ENCODE peak calls at places on chromosomes 16 and 17, in four cellular contexts. W is CD8-positive, alpha-beta memory T cell; S is hippocampal formation; Z is cardiac muscle cell. J is an unnamed sample.

GRCh38 chr17:60135951-60136666 is 13.7 kb upstream of the CA4 start:
- DNase-seq in W (no peak), S (no peak), Z (no peak), J (no peak)

GRCh38 chr16:86082400-86083030 is 183.6 kb downstream of the IRF8 start:
- DNase-seq in W (no peak), S (no peak), Z (no peak), J (no peak)

GRCh38 chr16:75011634-75012307 is 12.9 kb downstream of the ZNRF1 start:
- DNase-seq in W (no peak), S (no peak), Z (no peak), J (peak)

GRCh38 chr17:82638183-82638773 is 10.0 kb downstream of the WDR45B start:
- DNase-seq in W (no peak), S (no peak), Z (no peak), J (no peak)

GRCh38 chr17:28948342-28948741 is 3.0 kb downstream of the PHF12 start:
- DNase-seq in W (no peak), S (no peak), Z (no peak), J (no peak)

GRCh38 chr17:44167181-44167861 is 3.2 kb upstream of the ASB16 start:
- DNase-seq in W (no peak), S (no peak), Z (no peak), J (no peak)

GRCh38 chr17:9072626-9073339 is 51.5 kb downstream of the NTN1 start:
- DNase-seq in W (peak), S (no peak), Z (no peak), J (no peak)

GRCh38 chr17:50865060-50865867 is 890 bp downstream of the TOB1 start:
- DNase-seq in W (peak), S (peak), Z (peak), J (no peak)

GRCh38 chr17:6374761-6375312 is 60.1 kb downstream of the AIPL1 start:
- DNase-seq in W (no peak), S (no peak), Z (peak), J (no peak)

GRCh38 chr17:61495161-61495857 is 43.1 kb downstream of the TBX4 start:
- DNase-seq in W (no peak), S (no peak), Z (no peak), J (no peak)

GRCh38 chr17:79627184-79627765 is 16.4 kb upstream of the RBFOX3 start:
- DNase-seq in W (peak), S (no peak), Z (no peak), J (no peak)

GRCh38 chr16:8271344-8271743 is 319.0 kb downstream of the TMEM114 start:
- DNase-seq in W (no peak), S (no peak), Z (no peak), J (no peak)

GRCh38 chr17:1627219-1627986 is 1.2 kb downstream of the SLC43A2 start:
- DNase-seq in W (no peak), S (peak), Z (no peak), J (peak)

GRCh38 chr17:17328251-17328650 is 25.1 kb downstream of the NT5M start:
- DNase-seq in W (no peak), S (no peak), Z (no peak), J (no peak)

GRCh38 chr16:47519996-47520679 is 59.0 kb downstream of the PHKB start:
- DNase-seq in W (no peak), S (no peak), Z (peak), J (no peak)

GRCh38 chr17:67421869-67422273 is 44.8 kb downstream of the PITPNC1 start:
- DNase-seq in W (peak), S (no peak), Z (no peak), J (no peak)

GRCh38 chr17:75645889-75646625 is 12.8 kb downstream of the SMIM5 start:
- DNase-seq in W (peak), S (peak), Z (no peak), J (peak)

GRCh38 chr16:57906385-57907316 is 64.3 kb downstream of the CNGB1 start:
- DNase-seq in W (peak), S (no peak), Z (peak), J (no peak)

GRCh38 chr16:66858740-66859396 is 14.7 kb downstream of the CA7 start:
- DNase-seq in W (no peak), S (no peak), Z (no peak), J (no peak)

GRCh38 chr17:55265434-55266021 is 768 bp downstream of the HLF start:
- DNase-seq in W (peak), S (no peak), Z (no peak), J (no peak)

GRCh38 chr16:51577621-51578303 is 426.7 kb upstream of the SALL1 start:
- DNase-seq in W (no peak), S (no peak), Z (peak), J (no peak)

GRCh38 chr17:57999496-58000017 is 7.5 kb downstream of the SRSF1 start:
- DNase-seq in W (no peak), S (no peak), Z (peak), J (peak)

GRCh38 chr17:9905902-9906301 is 831 bp upstream of the RCVRN start:
- DNase-seq in W (no peak), S (no peak), Z (peak), J (peak)

GRCh38 chr16:35690413-35690812 is 2231.0 kb downstream of the TP53TG3F start:
- DNase-seq in W (no peak), S (no peak), Z (no peak), J (no peak)

GRCh38 chr16:12195296-12195695 is 218.8 kb downstream of the SNX29 start:
- DNase-seq in W (no peak), S (no peak), Z (no peak), J (no peak)

GRCh38 chr16:31188450-31189411 is 8.8 kb downstream of the FUS start:
- DNase-seq in W (no peak), S (no peak), Z (no peak), J (no peak)

GRCh38 chr17:56754523-56755208 is 79.1 kb downstream of the C17orf67 start:
- DNase-seq in W (no peak), S (no peak), Z (peak), J (no peak)

GRCh38 chr16:86457621-86458456 is 52.5 kb upstream of the FOXF1 start:
- DNase-seq in W (no peak), S (no peak), Z (no peak), J (no peak)

GRCh38 chr16:4660454-4661007 is 32.8 kb upstream of the NUDT16L1 start:
- DNase-seq in W (peak), S (peak), Z (peak), J (peak)

J was measured in frontal cortex.